ENCODE peak calls at places on chromosome 1, in five cellular contexts. One of them, this sample, is unnamed.

GRCh38 chr1:228160201-228160761 is 5.3 kb upstream of the IBA57 start:
- DNase-seq in glutamatergic neuron: no peak
- DNase-seq in aorta: peak; percentile 53
- DNase-seq in left lung: peak; percentile 70
- DNase-seq in ELF-1: no peak
- DNase-seq in this sample: no peak

GRCh38 chr1:43421976-43422750 is 31.6 kb downstream of the HYI start:
- DNase-seq in glutamatergic neuron: no peak
- DNase-seq in aorta: peak; percentile 48
- DNase-seq in left lung: no peak
- DNase-seq in ELF-1: peak; percentile 15
- DNase-seq in this sample: no peak

GRCh38 chr1:92191726-92192125 is 26.0 kb upstream of the C1orf146 start:
- DNase-seq in glutamatergic neuron: no peak
- DNase-seq in aorta: no peak
- DNase-seq in left lung: no peak
- DNase-seq in ELF-1: no peak
- DNase-seq in this sample: no peak

GRCh38 chr1:230857077-230857476 is 11.2 kb downstream of the C1orf198 start:
- DNase-seq in glutamatergic neuron: no peak
- DNase-seq in aorta: peak; percentile 85
- DNase-seq in left lung: peak; percentile 68
- DNase-seq in ELF-1: no peak
- DNase-seq in this sample: no peak

GRCh38 chr1:25174363-25174729 is 58.0 kb downstream of the SYF2 start:
- DNase-seq in glutamatergic neuron: no peak
- DNase-seq in aorta: no peak
- DNase-seq in left lung: no peak
- DNase-seq in ELF-1: no peak
- DNase-seq in this sample: no peak

GRCh38 chr1:154983776-154984466 is 777 bp downstream of the FLAD1 start:
- DNase-seq in glutamatergic neuron: no peak
- DNase-seq in aorta: no peak
- DNase-seq in left lung: no peak
- DNase-seq in ELF-1: peak; percentile 30
- DNase-seq in this sample: peak; percentile 53

GRCh38 chr1:244214009-244214967 is 163.2 kb downstream of the ZBTB18 start:
- DNase-seq in glutamatergic neuron: peak; percentile 29
- DNase-seq in aorta: no peak
- DNase-seq in left lung: peak; percentile 42
- DNase-seq in ELF-1: peak; percentile 96
- DNase-seq in this sample: peak; percentile 69

GRCh38 chr1:199612976-199613774 is 414.3 kb upstream of the NR5A2 start:
- DNase-seq in glutamatergic neuron: no peak
- DNase-seq in aorta: no peak
- DNase-seq in left lung: no peak
- DNase-seq in ELF-1: no peak
- DNase-seq in this sample: no peak

GRCh38 chr1:240492832-240493440 is 119.0 kb downstream of the GREM2 start:
- DNase-seq in glutamatergic neuron: peak; percentile 82
- DNase-seq in aorta: no peak
- DNase-seq in left lung: peak; percentile 74
- DNase-seq in ELF-1: peak; percentile 91
- DNase-seq in this sample: peak; percentile 43

This sample was measured in RWPE2.